ENCODE peak calls at places on chromosomes 4 and X, in ten cellular contexts. C is osteocyte; F is prostate gland; N is A549; L is HepG2; T is GM12865; B is heart left ventricle; M is MCF 10A; D is endothelial cell; K is CD4-positive, alpha-beta T cell. W is an unnamed sample.
A peak's percentile ranks its signal among the peaks of the same experiment; 100 is the strongest.

GRCh38 chrX:111349934-111350333 is 62.1 kb downstream of the DCX start:
- DNase-seq in N (no peak), K (no peak), D (no peak), C (no peak), F (no peak), T (no peak), M (no peak), B (no peak), L (no peak), W (no peak)

GRCh38 chr4:111883557-111883999 is 261.7 kb upstream of the FAM241A start:
- DNase-seq in F (no peak), T (no peak), M (no peak), B (no peak), N (no peak), D (no peak), C (no peak), K (no peak), L (no peak), W (no peak)

GRCh38 chrX:15747626-15748173 is 9.6 kb downstream of the CA5B start:
- DNase-seq in B (no peak), D (no peak), C (no peak), K (no peak), L (no peak), T (no peak), N (no peak), M (no peak), F (peak; percentile 32), W (no peak)

GRCh38 chr4:76067652-76068286 is 6.7 kb upstream of the ART3 start:
- DNase-seq in T (peak; percentile 81), B (peak; percentile 74), L (peak; percentile 60), C (no peak), F (peak; percentile 79), M (peak; percentile 83), N (peak; percentile 61), K (peak; percentile 58), D (peak; percentile 76), W (peak; percentile 71)

GRCh38 chr4:89152972-89153371 is 41.6 kb downstream of the TIGD2 start:
- DNase-seq in N (no peak), C (no peak), D (no peak), M (peak; percentile 46), B (no peak), F (no peak), T (no peak), K (no peak), L (no peak), W (no peak)

GRCh38 chr4:42487230-42487629 is 89.9 kb downstream of the SHISA3 start:
- DNase-seq in C (no peak), M (peak; percentile 48), F (no peak), K (no peak), B (no peak), D (no peak), L (no peak), T (no peak), N (no peak), W (no peak)

GRCh38 chrX:110806145-110806544 is 10.5 kb upstream of the CHRDL1 start:
- DNase-seq in B (no peak), D (no peak), M (peak; percentile 13), L (no peak), T (no peak), K (no peak), F (no peak), C (no peak), N (no peak), W (no peak)

GRCh38 chr4:2304321-2304876 is 42.5 kb upstream of the MXD4 start:
- DNase-seq in D (no peak), T (no peak), M (no peak), L (no peak), F (no peak), K (no peak), B (no peak), N (no peak), C (no peak), W (no peak)

GRCh38 chr4:94475794-94476193 is 24.1 kb downstream of the PDLIM5 start:
- DNase-seq in T (no peak), D (no peak), C (no peak), B (no peak), K (no peak), M (no peak), N (no peak), L (no peak), F (no peak), W (no peak)

GRCh38 chr4:128823025-128823661 is 13.6 kb downstream of the JADE1 start:
- DNase-seq in L (no peak), M (peak; percentile 67), F (no peak), N (peak; percentile 28), T (no peak), B (no peak), D (no peak), C (no peak), K (no peak), W (no peak)

GRCh38 chr4:145605941-145606340 is 13.2 kb upstream of the MMAA start:
- DNase-seq in L (no peak), K (no peak), M (no peak), T (no peak), B (no peak), F (no peak), D (no peak), C (no peak), N (no peak), W (no peak)

GRCh38 chr4:164892018-164892417 is 15.0 kb downstream of the APELA start:
- DNase-seq in L (no peak), C (no peak), K (no peak), B (no peak), T (peak; percentile 71), F (no peak), M (no peak), N (no peak), D (no peak), W (no peak)

GRCh38 chr4:26724522-26724921 is 136.1 kb upstream of the STIM2 start:
- DNase-seq in L (no peak), T (peak; percentile 21), D (no peak), K (no peak), F (no peak), B (no peak), N (no peak), M (no peak), C (no peak), W (no peak)

GRCh38 chr4:94802091-94802490 is 44.3 kb downstream of the BMPR1B start:
- DNase-seq in B (peak; percentile 37), N (no peak), L (no peak), D (no peak), K (no peak), F (no peak), T (no peak), M (no peak), C (no peak), W (no peak)

GRCh38 chr4:139401368-139401767 is 52.6 kb upstream of the RAB33B start:
- DNase-seq in L (no peak), M (no peak), C (no peak), F (no peak), D (no peak), B (no peak), T (no peak), N (no peak), K (no peak), W (no peak)

DNA sequence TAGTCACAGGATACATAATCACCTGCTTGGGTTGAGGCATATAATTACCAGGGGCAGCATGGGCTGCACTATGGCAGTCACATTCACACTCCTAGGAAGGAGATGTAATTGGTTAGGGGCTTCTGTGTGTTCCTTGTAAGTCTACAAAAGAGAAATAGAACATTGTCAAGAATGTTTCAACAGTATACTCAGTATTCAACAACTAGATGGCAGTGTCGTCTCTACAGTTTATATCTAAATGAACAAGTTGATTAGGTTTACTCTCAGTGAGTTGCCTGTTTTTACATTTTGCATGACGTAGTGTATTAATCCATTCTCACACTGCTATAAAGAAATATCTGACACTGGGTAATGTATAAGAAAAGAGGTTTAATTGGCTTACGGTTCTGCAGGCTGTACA is 50.5 kb upstream of the RAB33B start:
- DNase-seq in F (no peak), C (no peak), K (no peak), T (no peak), L (no peak), M (peak; percentile 4), B (no peak), D (no peak), N (no peak), W (no peak)
- TF ChIP-seq CTCF in F (no peak), C (peak; percentile 19), K (no peak), T (no peak), L (no peak), M (no peak), B (no peak), D (no peak), N (no peak), W (no peak)

GRCh38 chr4:158162637-158163036 is 10.2 kb downstream of the GASK1B start:
- DNase-seq in B (no peak), F (no peak), D (no peak), T (no peak), M (no peak), N (peak; percentile 21), K (no peak), L (no peak), C (no peak), W (no peak)

GRCh38 chr4:158159054-158159717 is 13.6 kb downstream of the GASK1B start:
- DNase-seq in N (peak; percentile 9), C (no peak), K (no peak), L (no peak), F (no peak), B (no peak), D (no peak), M (peak; percentile 66), T (no peak), W (no peak)

GRCh38 chr4:158163941-158164665 is 8.7 kb downstream of the GASK1B start:
- DNase-seq in T (no peak), B (no peak), N (no peak), F (no peak), C (no peak), L (peak; percentile 24), D (no peak), M (no peak), K (no peak), W (no peak)

GRCh38 chr4:158159718-158160094 is 13.1 kb downstream of the GASK1B start:
- DNase-seq in K (no peak), F (no peak), L (no peak), D (no peak), M (no peak), T (no peak), C (no peak), B (no peak), N (no peak), W (no peak)

GRCh38 chr4:158161561-158162354 is 11.1 kb downstream of the GASK1B start:
- DNase-seq in T (no peak), K (no peak), F (no peak), L (no peak), C (no peak), B (peak; percentile 39), D (no peak), N (peak; percentile 64), M (peak; percentile 52), W (no peak)
- TF ChIP-seq CTCF in T (no peak), K (no peak), F (no peak), L (no peak), C (no peak), B (no peak), D (no peak), N (no peak), M (no peak), W (no peak)

GRCh38 chrX:93422693-93423092 is 250.7 kb downstream of the NAP1L3 start:
- DNase-seq in C (no peak), N (peak; percentile 20), B (no peak), K (no peak), D (peak; percentile 9), M (peak; percentile 68), F (no peak), T (peak; percentile 2), L (peak; percentile 0), W (peak; percentile 17)
- TF ChIP-seq CTCF in C (peak; percentile 40), N (peak; percentile 14), B (peak; percentile 44), K (no peak), D (peak; percentile 79), M (peak; percentile 57), F (no peak), T (peak; percentile 40), L (peak; percentile 23), W (peak; percentile 81)

GRCh38 chrX:150599226-150599625 is 30.8 kb downstream of the MTM1 start:
- DNase-seq in K (no peak), L (no peak), F (no peak), M (no peak), B (no peak), D (no peak), C (no peak), T (no peak), N (no peak), W (no peak)
- TF ChIP-seq CTCF in K (no peak), L (no peak), F (no peak), M (no peak), B (no peak), D (no peak), C (no peak), T (no peak), N (no peak), W (no peak)

W was measured in neural crest cell.